ENCODE peak calls at places on chromosomes 6 and 20, in five cellular contexts. N is IMR-90, Y is neuronal stem cell, M is mesendoderm, H is H1. I is an unnamed sample.

GRCh38 chr6:137094411-137095008 is 49.7 kb upstream of the IL20RA start:
- DNase-seq in N (peak; percentile 67), Y (peak; percentile 30), M (peak; percentile 78), H (peak; percentile 65), I (peak; percentile 71)

GRCh38 chr6:7787137-7787575 is 61.3 kb downstream of the BMP6 start:
- DNase-seq in N (peak; percentile 74), Y (no peak), M (no peak), H (no peak), I (peak; percentile 5)

GRCh38 chr6:157954150-157955117 is 27.2 kb upstream of the SYNJ2 start:
- DNase-seq in N (peak; percentile 26), Y (no peak), M (peak; percentile 11), H (no peak), I (no peak)

GRCh38 chr20:57482796-57483195 is 42.1 kb downstream of the CTCFL start:
- DNase-seq in N (no peak), Y (no peak), M (no peak), H (no peak), I (no peak)

GRCh38 chr20:634526-634925 is 18.5 kb downstream of the SRXN1 start:
- DNase-seq in N (no peak), Y (no peak), M (no peak), H (no peak), I (no peak)

GRCh38 chr20:1832634-1833033 is 62.6 kb upstream of the SIRPA start:
- DNase-seq in N (no peak), Y (no peak), M (peak; percentile 82), H (no peak), I (no peak)

GRCh38 chr20:11379257-11380011 is 538.3 kb upstream of the BTBD3 start:
- DNase-seq in N (no peak), Y (peak; percentile 37), M (peak; percentile 95), H (peak; percentile 73), I (peak; percentile 51)

GRCh38 chr6:13538084-13538483 is 36.3 kb upstream of the SIRT5 start:
- DNase-seq in N (peak; percentile 61), Y (no peak), M (peak; percentile 57), H (no peak), I (peak; percentile 63)

GRCh38 chr6:7906741-7907140 is 3.8 kb downstream of the TXNDC5 start:
- DNase-seq in N (no peak), Y (no peak), M (no peak), H (no peak), I (no peak)

GRCh38 chr6:10528170-10528981 is 7.2 kb downstream of the GCNT2 start:
- DNase-seq in N (peak; percentile 55), Y (no peak), M (peak; percentile 40), H (no peak), I (peak; percentile 62)

GRCh38 chr6:3317741-3318211 is 59.0 kb downstream of the PSMG4 start:
- DNase-seq in N (peak; percentile 34), Y (no peak), M (no peak), H (no peak), I (no peak)

GRCh38 chr6:145968051-145968450 is 3.9 kb upstream of the SHPRH start:
- DNase-seq in N (no peak), Y (no peak), M (no peak), H (no peak), I (no peak)

GRCh38 chr6:9126845-9127560 is 691.7 kb upstream of the SLC35B3 start:
- DNase-seq in N (peak; percentile 99), Y (no peak), M (no peak), H (no peak), I (peak; percentile 87)

GRCh38 chr6:56517155-56517745 is 125.4 kb downstream of the DST start:
- DNase-seq in N (peak; percentile 84), Y (no peak), M (no peak), H (no peak), I (peak; percentile 78)

GRCh38 chr20:4820833-4821518 is 99.3 kb downstream of the PRND start:
- DNase-seq in N (peak; percentile 88), Y (no peak), M (no peak), H (no peak), I (peak; percentile 12)

GRCh38 chr20:59812286-59813125 is 120.9 kb downstream of the SYCP2 start:
- DNase-seq in N (no peak), Y (no peak), M (no peak), H (peak; percentile 39), I (no peak)

GRCh38 chr6:68473433-68474210 is 161.5 kb upstream of the ADGRB3 start:
- DNase-seq in N (no peak), Y (no peak), M (no peak), H (no peak), I (no peak)

GRCh38 chr6:26411751-26412150 is 9.7 kb downstream of the BTN3A1 start:
- DNase-seq in N (peak; percentile 36), Y (no peak), M (no peak), H (no peak), I (no peak)

GRCh38 chr6:119343167-119343566 is 6.4 kb downstream of the MAN1A1 start:
- DNase-seq in N (no peak), Y (no peak), M (no peak), H (no peak), I (no peak)

GRCh38 chr20:17223553-17223952 is 3.3 kb upstream of the PCSK2 start:
- DNase-seq in N (no peak), Y (no peak), M (no peak), H (no peak), I (no peak)

GRCh38 chr6:7243188-7243942 is 69.6 kb downstream of the SSR1 start:
- DNase-seq in N (peak; percentile 64), Y (peak; percentile 74), M (peak; percentile 84), H (peak; percentile 57), I (peak; percentile 80)

GRCh38 chr20:38284893-38285444 is 19.0 kb upstream of the BPI start:
- DNase-seq in N (no peak), Y (no peak), M (no peak), H (no peak), I (no peak)

GRCh38 chr20:2656471-2657117 is 4.2 kb downstream of the NOP56 start:
- DNase-seq in N (no peak), Y (no peak), M (no peak), H (no peak), I (no peak)

GRCh38 chr20:60715172-60715571 is 536.9 kb upstream of the CDH4 start:
- DNase-seq in N (no peak), Y (no peak), M (peak; percentile 50), H (peak; percentile 68), I (no peak)

GRCh38 chr6:36851149-36851614 is 11.9 kb upstream of the CPNE5 start:
- DNase-seq in N (peak; percentile 72), Y (peak; percentile 70), M (peak; percentile 71), H (peak; percentile 71), I (peak; percentile 74)

GRCh38 chr6:43828711-43829110 is 58.7 kb downstream of the VEGFA start:
- DNase-seq in N (no peak), Y (no peak), M (peak; percentile 75), H (no peak), I (no peak)

GRCh38 chr6:169415179-169415578 is 161.5 kb upstream of the THBS2 start:
- DNase-seq in N (no peak), Y (no peak), M (peak; percentile 43), H (no peak), I (peak; percentile 3)

GRCh38 chr6:34095136-34095505 is 50.8 kb downstream of the GRM4 start:
- DNase-seq in N (no peak), Y (no peak), M (no peak), H (no peak), I (no peak)

GRCh38 chr20:1820137-1821074 is 74.8 kb upstream of the SIRPA start:
- DNase-seq in N (peak; percentile 80), Y (no peak), M (no peak), H (no peak), I (peak; percentile 74)

GRCh38 chr20:16260911-16261310 is 312.3 kb downstream of the KIF16B start:
- DNase-seq in N (no peak), Y (no peak), M (no peak), H (no peak), I (no peak)

DNA sequence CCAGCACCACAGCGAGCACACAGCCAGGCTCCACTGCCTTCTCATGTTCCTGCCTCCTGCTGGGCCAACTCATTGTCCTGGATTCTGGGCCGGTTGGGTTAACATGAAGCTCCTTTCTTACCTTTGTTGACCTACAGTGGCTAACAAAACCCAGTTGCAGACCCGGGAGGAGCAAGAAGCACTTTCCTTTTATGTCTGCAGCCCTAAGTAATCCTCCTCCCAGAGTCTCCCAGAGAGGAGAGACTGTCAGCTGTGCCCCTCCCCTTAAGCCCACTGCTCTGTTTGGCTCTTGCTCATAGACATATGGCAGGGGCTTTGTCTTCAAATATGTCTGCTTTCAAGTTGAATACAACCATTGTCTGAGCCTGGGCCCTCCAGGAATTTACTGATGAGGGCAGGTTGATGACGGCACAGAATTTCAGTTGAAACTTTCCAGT is 55.2 kb downstream of the PSMB1 start:
- DNase-seq in N (no peak), Y (peak; percentile 85), M (peak; percentile 78), H (peak; percentile 67), I (no peak)
- H2BK5ac ChIP-seq in N (no peak overlapping the region), Y (no peak overlapping the region), M (no peak overlapping the region), H (no peak overlapping the region), I (no peak overlapping the region)

GRCh38 chr20:46074006-46074405 is 15.8 kb downstream of the NCOA5 start:
- DNase-seq in N (no peak), Y (no peak), M (no peak), H (no peak), I (no peak)
- H3K36me3 ChIP-seq in N (peaks cover 29% of the 10 kb centered on the region), Y (peaks cover 7% of the 10 kb centered on the region), M (peaks cover 3% of the 10 kb centered on the region), H (no peaks in the 10 kb centered on the region), I (peaks cover 18% of the 10 kb centered on the region)

GRCh38 chr20:50112512-50113419 is at the start of gene UBE2V1:
- DNase-seq in N (peak; percentile 81), Y (peak; percentile 85), M (peak; percentile 93), H (peak; percentile 88), I (peak; percentile 90)

GRCh38 chr20:50111829-50112495 is 988 bp downstream of the UBE2V1 start:
- DNase-seq in N (no peak), Y (no peak), M (no peak), H (no peak), I (no peak)

GRCh38 chr20:50115591-50116367 is 2.8 kb upstream of the UBE2V1 start:
- DNase-seq in N (peak; percentile 97), Y (peak; percentile 89), M (peak; percentile 97), H (peak; percentile 89), I (peak; percentile 97)

GRCh38 chr20:50115041-50115512 is 2.1 kb upstream of the UBE2V1 start:
- DNase-seq in N (no peak), Y (no peak), M (no peak), H (no peak), I (no peak)

GRCh38 chr20:50113420-50114224 is 672 bp upstream of the UBE2V1 start:
- DNase-seq in N (no peak), Y (no peak), M (no peak), H (no peak), I (no peak)
- H2BK5ac ChIP-seq in N (peak overlapping the region; percentile 91), Y (no peak overlapping the region), M (no peak overlapping the region), H (peak overlapping the region; percentile 80), I (no peak overlapping the region)

GRCh38 chr20:35012227-35013069 is 56.8 kb downstream of the MYH7B start:
- DNase-seq in N (no peak), Y (no peak), M (no peak), H (no peak), I (no peak)
- H3K36me3 ChIP-seq in N (peaks cover 74% of the 10 kb centered on the region), Y (peaks cover 55% of the 10 kb centered on the region), M (peaks cover 26% of the 10 kb centered on the region), H (peaks cover 50% of the 10 kb centered on the region), I (peaks cover 81% of the 10 kb centered on the region)

I was measured in mesenchymal stem cell.